ENCODE peak calls at places on chromosomes 16 and 17, in six cellular contexts. F is IMR-90, U is heart left ventricle, Q is Peyer's patch, G is ovary, I is adrenal gland. S is an unnamed sample.

GRCh38 chr16:1767116-1767994 is 4.0 kb downstream of the NME3 start:
- DNase-seq in G (no peak), I (no peak), U (no peak), Q (no peak), F (no peak), S (no peak)

GRCh38 chr16:3469736-3470135 is 25.6 kb downstream of the C16orf90 start:
- DNase-seq in Q (no peak), U (no peak), G (no peak), F (no peak), I (no peak), S (no peak)

GRCh38 chr17:1629647-1630310 is 1.1 kb upstream of the SLC43A2 start:
- DNase-seq in F (peak), I (peak), U (peak), G (peak), Q (peak), S (no peak)

GRCh38 chr17:78674595-78675315 is 97.6 kb upstream of the DNAH17 start:
- DNase-seq in G (no peak), I (no peak), U (no peak), Q (no peak), F (no peak), S (no peak)

GRCh38 chr17:63376949-63377348 is 69.2 kb downstream of the CYB561 start:
- DNase-seq in Q (no peak), I (no peak), F (no peak), G (no peak), U (no peak), S (no peak)

GRCh38 chr17:9669551-9670008 is 24.3 kb downstream of the USP43 start:
- DNase-seq in G (no peak), I (no peak), U (no peak), F (no peak), Q (no peak), S (peak)

GRCh38 chr16:73563709-73564108 is 515.8 kb upstream of the ZFHX3 start:
- DNase-seq in U (no peak), I (no peak), F (no peak), G (no peak), Q (no peak), S (no peak)

GRCh38 chr16:31181102-31181830 is 1.3 kb downstream of the FUS start:
- DNase-seq in U (peak), F (peak), I (peak), Q (peak), G (no peak), S (peak)

GRCh38 chr16:21626659-21627277 is 25.6 kb downstream of the IGSF6 start:
- DNase-seq in F (peak), I (peak), U (no peak), Q (no peak), G (no peak), S (no peak)

GRCh38 chr16:73329363-73330306 is 281.7 kb upstream of the ZFHX3 start:
- DNase-seq in F (no peak), U (no peak), I (no peak), Q (no peak), G (no peak), S (peak)

GRCh38 chr16:3651461-3652372 is 2.8 kb upstream of the DNASE1 start:
- DNase-seq in I (peak), Q (no peak), U (peak), F (no peak), G (peak), S (no peak)

GRCh38 chr16:35149550-35149949 is 1690.1 kb downstream of the TP53TG3F start:
- DNase-seq in I (no peak), F (no peak), Q (no peak), U (no peak), G (no peak), S (peak)

GRCh38 chr16:89118361-89119061 is 24.9 kb downstream of the ACSF3 start:
- DNase-seq in G (peak), F (no peak), U (no peak), I (peak), Q (peak), S (no peak)

GRCh38 chr16:17426451-17426850 is 44.3 kb downstream of the XYLT1 start:
- DNase-seq in G (no peak), U (no peak), F (no peak), I (no peak), Q (no peak), S (no peak)

GRCh38 chr16:64629622-64630021 is 492.2 kb downstream of the CDH11 start:
- DNase-seq in I (no peak), U (no peak), G (no peak), Q (no peak), F (no peak), S (no peak)

GRCh38 chr17:62321451-62321850 is 58.9 kb upstream of the EFCAB3 start:
- DNase-seq in U (no peak), Q (no peak), G (no peak), F (no peak), I (no peak), S (no peak)

GRCh38 chr17:9571201-9571600 is 4.4 kb downstream of the STX8 start:
- DNase-seq in I (no peak), F (no peak), G (no peak), U (no peak), Q (no peak), S (no peak)

GRCh38 chr16:19523559-19524355 is at the start of gene CCP110:
- DNase-seq in I (peak), G (peak), U (peak), F (peak), Q (peak), S (peak)

GRCh38 chr17:80311216-80311827 is 50.7 kb downstream of the RNF213 start:
- DNase-seq in Q (peak), U (no peak), F (no peak), G (no peak), I (no peak), S (peak)

GRCh38 chr16:35431829-35432663 is 1972.6 kb downstream of the TP53TG3F start:
- DNase-seq in I (no peak), Q (no peak), F (no peak), U (no peak), G (no peak), S (no peak)

GRCh38 chr16:50509521-50510341 is 38.5 kb upstream of the NKD1 start:
- DNase-seq in F (peak), Q (no peak), U (no peak), I (peak), G (no peak), S (no peak)

GRCh38 chr16:35798885-35799426 is 2339.5 kb downstream of the TP53TG3F start:
- DNase-seq in I (no peak), Q (no peak), U (peak), F (no peak), G (no peak), S (no peak)

GRCh38 chr17:79009397-79010303 is at the start of gene CANT1:
- DNase-seq in U (peak), G (peak), F (peak), Q (peak), I (peak), S (no peak)

GRCh38 chr16:72221216-72221995 is 49.5 kb upstream of the PMFBP1 start:
- DNase-seq in Q (no peak), I (no peak), F (no peak), U (no peak), G (no peak), S (no peak)

GRCh38 chr17:30290696-30291570 is 811 bp downstream of the BLMH start:
- DNase-seq in U (peak), I (peak), G (peak), F (peak), Q (peak), S (no peak)

GRCh38 chr16:88819126-88819525 is 7.4 kb upstream of the APRT start:
- DNase-seq in G (no peak), Q (no peak), I (no peak), F (no peak), U (no peak), S (no peak)

GRCh38 chr16:69324013-69324531 is 6.3 kb downstream of the PDF start:
- DNase-seq in U (peak), F (no peak), I (peak), G (peak), Q (peak), S (no peak)

GRCh38 chr16:70412385-70412784 is 26.5 kb downstream of the ST3GAL2 start:
- DNase-seq in G (no peak), F (no peak), I (no peak), U (no peak), Q (no peak), S (no peak)

GRCh38 chr17:30780343-30780742 is 44.1 kb downstream of the CRLF3 start:
- DNase-seq in G (no peak), F (no peak), I (no peak), Q (no peak), U (no peak), S (peak)

GRCh38 chr16:4175849-4176248 is 59.6 kb upstream of the ADCY9 start:
- DNase-seq in G (no peak), Q (no peak), F (peak), I (no peak), U (no peak), S (no peak)

GRCh38 chr17:2962729-2963128 is 100.7 kb downstream of the OR1D5 start:
- DNase-seq in U (no peak), Q (no peak), G (no peak), F (no peak), I (peak), S (peak)

GRCh38 chr16:12523002-12523401 is 280.7 kb downstream of the CPPED1 start:
- DNase-seq in I (no peak), U (no peak), F (no peak), G (no peak), Q (no peak), S (no peak)

GRCh38 chr17:19705771-19706770 is 10.3 kb downstream of the SLC47A2 start:
- DNase-seq in F (no peak), U (no peak), I (no peak), G (no peak), Q (no peak), S (peak)

GRCh38 chr17:5619088-5619740 is 34.9 kb upstream of the NLRP1 start:
- DNase-seq in U (no peak), Q (no peak), I (no peak), F (no peak), G (no peak), S (no peak)

GRCh38 chr17:56064506-56064905 is 88.8 kb upstream of the ANKFN1 start:
- DNase-seq in G (no peak), F (no peak), I (no peak), Q (no peak), U (no peak), S (no peak)

GRCh38 chr16:65124596-65124995 is 2.7 kb upstream of the CDH11 start:
- DNase-seq in I (no peak), F (no peak), U (no peak), Q (no peak), G (no peak), S (no peak)

GRCh38 chr16:70432800-70433455 is 6.0 kb downstream of the ST3GAL2 start:
- DNase-seq in F (no peak), G (no peak), Q (no peak), I (no peak), U (no peak), S (no peak)

GRCh38 chr16:57023541-57024249 is 34.3 kb downstream of the NLRC5 start:
- DNase-seq in Q (no peak), U (no peak), I (no peak), G (no peak), F (no peak), S (no peak)

DNA sequence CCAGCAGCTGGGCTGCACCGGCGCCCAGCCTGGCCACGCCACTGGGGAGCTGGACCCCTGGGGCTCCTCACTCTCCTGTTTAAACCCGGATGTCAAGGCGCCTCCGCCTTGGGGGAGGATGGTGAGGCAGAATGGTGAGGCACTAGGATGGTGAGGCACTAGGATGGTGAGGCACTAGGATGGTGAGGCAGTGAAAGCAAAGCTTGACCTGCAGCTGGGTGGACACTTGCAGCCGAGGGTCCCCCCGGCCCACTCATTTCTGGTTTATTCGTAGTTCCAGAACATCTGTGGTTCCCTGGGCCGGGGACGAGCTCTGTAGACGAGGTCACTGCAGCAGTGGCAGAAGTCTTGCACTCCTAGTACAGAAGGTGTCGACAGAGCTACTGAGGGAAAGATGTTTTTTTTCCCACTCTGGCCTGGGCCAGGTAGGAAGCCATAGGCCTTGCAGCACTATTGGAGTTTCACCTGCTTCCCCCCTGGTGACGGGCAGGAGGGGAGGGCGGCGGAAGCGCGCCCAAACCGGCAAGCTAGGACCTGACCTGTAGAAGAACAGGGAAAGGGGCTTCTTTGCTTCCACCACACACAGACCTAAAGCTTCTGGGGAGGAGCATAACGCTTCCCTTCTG is 1.1 kb upstream of the HNF1B start:
- DNase-seq in F (no peak), I (no peak), G (no peak), Q (peak), U (no peak), S (no peak)
- H3K4me3 ChIP-seq in F (no peak), I (no peak), G (no peak), Q (peak), U (no peak), S (no peak)

DNA sequence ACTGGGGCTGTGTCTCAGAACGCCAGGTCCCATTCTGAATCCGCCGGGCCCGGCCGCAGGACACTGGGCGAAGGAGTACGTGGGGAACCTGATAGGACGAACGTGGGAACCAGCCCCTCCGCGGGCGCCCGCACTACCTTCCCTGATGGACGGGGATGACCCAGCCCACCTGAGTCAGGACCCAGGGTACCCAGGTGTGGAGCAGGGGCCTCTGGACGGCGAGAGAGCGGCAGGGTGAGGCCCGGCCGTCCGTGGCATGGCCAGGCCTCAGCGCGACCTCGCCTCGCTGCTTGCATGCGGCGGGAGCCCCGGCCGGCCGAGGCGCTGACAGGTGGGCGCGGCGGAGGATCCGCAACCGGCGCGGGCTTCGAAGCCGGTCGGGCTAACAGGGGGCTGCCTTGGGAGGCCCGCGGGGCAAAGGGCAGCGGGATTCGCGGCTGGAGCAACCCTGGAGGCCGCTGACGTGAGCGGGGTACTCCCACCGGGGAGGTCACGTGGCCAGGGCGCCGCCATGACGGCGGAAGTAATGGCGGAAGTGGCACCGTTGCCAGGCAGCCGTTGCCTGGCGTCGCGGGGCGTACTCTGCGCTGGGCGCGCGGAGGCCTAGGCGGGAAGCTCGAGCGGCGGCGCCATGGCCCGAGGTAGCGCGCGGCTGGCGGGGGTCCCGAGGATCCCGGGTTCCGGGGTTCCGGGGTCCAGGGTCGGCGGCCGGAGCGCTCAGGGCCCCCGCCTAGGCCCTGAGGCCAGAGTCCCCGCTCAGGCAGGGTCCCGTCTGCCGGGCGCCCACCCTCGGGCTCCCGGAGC is at the start of gene WDR90:
- DNase-seq in U (peak), G (peak), F (peak), Q (peak), I (peak), S (peak)
- TF ChIP-seq POLR2A in U (no peak), G (peak), F (peak), Q (peak), I (peak), S (no peak)

GRCh38 chr16:87496101-87496801 is 3.4 kb upstream of the ZCCHC14 start:
- DNase-seq in F (no peak), Q (peak), G (no peak), U (no peak), I (no peak), S (no peak)
- TF ChIP-seq CTCF in F (no peak), Q (no peak), G (no peak), U (no peak), I (no peak), S (no peak)

GRCh38 chr16:85593503-85594195 is 19.5 kb upstream of the GSE1 start:
- DNase-seq in Q (no peak), I (no peak), F (no peak), G (no peak), U (no peak), S (no peak)
- H3K4me3 ChIP-seq in Q (no peak), I (no peak), F (no peak), G (no peak), U (no peak), S (no peak)

DNA sequence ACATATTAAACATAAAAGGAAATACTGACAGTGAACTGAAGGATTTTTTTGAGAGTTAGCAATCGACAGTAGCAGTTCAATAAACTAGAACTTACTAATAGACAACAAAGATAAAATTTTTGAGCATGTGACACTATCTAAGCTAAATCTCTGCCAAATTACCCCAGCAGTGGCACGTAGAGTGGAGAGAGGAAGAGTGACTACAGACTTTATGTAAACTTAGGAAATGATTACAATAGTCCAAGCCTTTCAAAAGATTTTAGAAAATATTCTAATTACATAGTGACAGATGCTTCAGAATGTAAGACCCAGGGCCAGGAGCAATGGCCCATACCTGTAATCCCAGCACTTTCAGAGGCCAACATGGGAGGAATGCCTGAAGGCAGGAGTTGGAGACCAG is 52.4 kb downstream of the CFDP1 start:
- DNase-seq in G (no peak), F (peak), U (no peak), I (no peak), Q (no peak), S (no peak)
- TF ChIP-seq POLR2A in G (no peak), F (no peak), U (no peak), I (no peak), Q (no peak), S (no peak)